ENCODE peak calls at places on chromosomes 13 and 19, in nine cellular contexts. N is kidney; B is mammary epithelial cell; D is AG04450; W is CD4-positive, alpha-beta T cell; J is HFF-Myc; G is neural crest cell; K is body of pancreas; S is mucosa of descending colon. L is an unnamed sample.

GRCh38 chr19:39595950-39596349 is 6.4 kb upstream of the LGALS13 start:
- DNase-seq in D (no peak), W (no peak), B (no peak), S (no peak), K (no peak), N (no peak), J (no peak), G (no peak), L (no peak)

GRCh38 chr13:72062566-72062965 is 195.6 kb upstream of the DACH1 start:
- DNase-seq in W (no peak), D (no peak), K (no peak), S (peak; percentile 46), N (no peak), G (no peak), J (no peak), B (peak; percentile 32), L (peak; percentile 6)

GRCh38 chr13:24834902-24835510 is 71.0 kb downstream of the RNF17 start:
- DNase-seq in B (no peak), J (no peak), K (no peak), D (no peak), W (no peak), N (no peak), G (no peak), S (peak; percentile 8), L (no peak)

GRCh38 chr19:33797821-33798633 is 1.4 kb downstream of the KCTD15 start:
- DNase-seq in G (peak; percentile 34), N (peak; percentile 89), D (no peak), K (peak; percentile 63), B (peak; percentile 19), J (no peak), S (peak; percentile 76), W (no peak), L (peak; percentile 22)

GRCh38 chr19:9165256-9165655 is 13.5 kb upstream of the OR7D2 start:
- DNase-seq in B (no peak), K (no peak), G (no peak), S (no peak), J (no peak), W (no peak), D (no peak), N (no peak), L (no peak)

GRCh38 chr19:27861411-27861975 is 1351.5 kb downstream of the UQCRFS1 start:
- DNase-seq in D (no peak), G (no peak), S (no peak), B (no peak), K (no peak), J (no peak), N (no peak), W (no peak), L (no peak)

GRCh38 chr13:97344250-97345175 is 89.5 kb upstream of the RAP2A start:
- DNase-seq in N (no peak), D (no peak), K (peak; percentile 68), W (no peak), S (peak; percentile 79), J (no peak), G (peak; percentile 36), B (peak; percentile 49), L (peak; percentile 16)

GRCh38 chr19:19094513-19094912 is 30.7 kb downstream of the SLC25A42 start:
- DNase-seq in K (no peak), B (no peak), D (no peak), S (no peak), J (no peak), G (no peak), N (no peak), W (no peak), L (no peak)

GRCh38 chr13:114022876-114023275 is 49.0 kb upstream of the C13orf46 start:
- DNase-seq in K (no peak), D (no peak), B (no peak), J (no peak), W (no peak), S (no peak), G (no peak), N (no peak), L (no peak)

GRCh38 chr19:47309038-47309437 is 623 bp upstream of the C5AR1 start:
- DNase-seq in N (no peak), B (no peak), W (no peak), D (no peak), S (no peak), K (no peak), G (no peak), J (no peak), L (no peak)

GRCh38 chr13:40129467-40129866 is 474.0 kb downstream of the COG6 start:
- DNase-seq in J (no peak), G (no peak), S (no peak), B (no peak), W (no peak), N (no peak), K (no peak), D (no peak), L (no peak)

GRCh38 chr13:100275746-100276145 is 186.9 kb downstream of the PCCA start:
- DNase-seq in B (peak; percentile 79), W (no peak), J (no peak), N (no peak), G (no peak), K (no peak), D (no peak), S (no peak), L (no peak)

GRCh38 chr13:71149498-71150363 is 717.3 kb downstream of the DACH1 start:
- DNase-seq in W (no peak), G (no peak), J (no peak), D (no peak), B (no peak), S (peak; percentile 5), N (no peak), K (peak; percentile 64), L (peak; percentile 4)

DNA sequence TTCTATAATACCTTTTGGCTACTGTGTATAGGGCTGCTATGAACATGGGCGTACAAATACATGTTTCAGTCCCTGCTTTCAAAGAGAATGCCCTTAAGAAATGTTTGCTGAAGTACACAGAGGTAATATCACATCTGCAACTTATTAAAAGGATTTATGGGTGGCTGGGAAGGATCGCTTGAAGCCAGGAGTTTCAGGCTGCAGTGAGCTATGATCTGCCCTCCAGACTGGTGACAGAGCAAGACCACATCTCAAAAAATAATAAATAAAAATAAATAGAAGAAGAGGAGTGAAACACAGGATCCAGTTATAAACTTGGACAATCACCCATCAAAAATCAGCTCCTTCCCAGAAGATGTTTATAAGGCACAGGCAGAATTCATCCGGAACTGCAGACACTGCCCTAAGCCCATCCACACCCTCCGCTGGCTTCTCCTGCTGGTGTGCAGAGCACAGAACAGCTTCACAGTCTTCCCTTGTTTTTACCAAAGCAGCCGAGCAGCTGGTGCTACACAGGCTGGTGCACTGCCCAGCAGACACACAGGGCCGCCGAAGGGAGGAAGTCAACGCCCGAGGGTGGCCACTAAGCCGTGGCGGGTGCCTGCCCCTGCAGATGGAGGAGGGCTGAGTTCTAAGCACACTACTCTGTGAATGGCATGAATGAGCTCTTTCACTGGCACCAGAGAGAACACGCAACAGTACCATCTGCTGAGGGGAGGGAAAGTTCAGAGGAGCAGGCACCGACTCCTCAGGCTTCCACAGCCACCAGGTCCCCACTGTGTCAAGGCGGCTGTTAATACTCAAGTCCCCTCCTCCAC is 44.0 kb downstream of the BRD4 start:
- DNase-seq in G (peak; percentile 47), N (peak; percentile 87), S (no peak), K (no peak), W (no peak), D (no peak), B (peak; percentile 71), J (peak; percentile 31), L (no peak)
- TF ChIP-seq CTCF in G (no peak), N (no peak), S (no peak), K (no peak), W (no peak), D (peak; percentile 4), B (no peak), J (no peak), L (no peak)

GRCh38 chr19:45402469-45403070 is 2.3 kb downstream of the PPP1R13L start:
- DNase-seq in K (peak; percentile 65), J (no peak), S (peak; percentile 52), D (no peak), G (peak; percentile 59), N (no peak), B (peak; percentile 78), W (peak; percentile 48), L (peak; percentile 91)

GRCh38 chr19:45405435-45406164 is 731 bp upstream of the PPP1R13L start:
- DNase-seq in B (peak; percentile 95), N (peak; percentile 96), W (peak; percentile 85), S (peak; percentile 93), G (peak; percentile 83), K (peak; percentile 89), J (peak; percentile 69), D (no peak), L (peak; percentile 95)

GRCh38 chr19:45404557-45405434 is at the start of gene PPP1R13L:
- DNase-seq in N (peak; percentile 95), K (peak; percentile 95), J (no peak), D (no peak), B (peak; percentile 94), S (peak; percentile 92), W (peak; percentile 54), G (no peak), L (peak; percentile 98)

GRCh38 chr19:45403272-45403671 is 1.6 kb downstream of the PPP1R13L start:
- DNase-seq in S (no peak), W (no peak), J (no peak), D (no peak), N (no peak), G (no peak), K (no peak), B (no peak), L (no peak)

DNA sequence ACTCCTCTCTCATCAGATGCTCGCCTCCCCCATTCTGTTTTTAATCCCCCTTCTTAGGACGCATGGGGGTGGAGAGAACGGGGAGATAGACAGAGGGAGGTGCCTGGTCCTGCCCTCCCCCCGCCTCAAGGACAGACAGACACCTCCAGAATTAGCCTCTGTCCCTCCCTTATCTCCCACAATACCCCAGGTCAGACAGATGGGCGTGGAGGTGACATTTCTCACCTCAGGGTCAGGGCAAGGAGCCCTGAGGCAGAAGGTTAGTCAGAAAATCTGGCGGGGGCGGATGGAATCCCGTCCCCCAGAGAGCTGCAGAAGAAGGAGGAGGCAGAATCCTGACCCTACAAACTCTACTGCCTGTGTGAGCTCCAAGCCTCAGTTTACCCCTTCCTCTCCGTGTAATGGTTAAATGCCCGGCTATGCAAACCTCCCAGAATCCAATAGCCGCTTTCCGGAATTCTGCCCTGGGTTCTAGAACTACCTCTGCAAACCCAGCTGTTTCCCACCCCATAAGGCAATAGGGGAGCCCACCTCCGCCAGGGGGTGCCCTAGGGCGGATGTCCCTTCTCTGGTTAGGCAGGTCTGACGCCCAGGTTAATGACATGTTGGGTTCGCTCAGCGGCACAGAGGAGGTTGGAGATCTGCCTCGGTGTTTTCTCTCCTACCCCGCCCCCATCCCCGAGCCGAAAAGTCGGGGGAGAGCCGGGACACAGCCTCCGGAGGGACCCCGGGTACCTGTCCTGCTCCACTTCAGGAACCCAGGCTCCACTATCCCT is 900 bp downstream of the PPP1R13L start:
- DNase-seq in B (peak; percentile 60), S (peak; percentile 83), G (peak; percentile 39), D (no peak), N (no peak), W (peak; percentile 56), J (no peak), K (peak; percentile 76), L (peak; percentile 97)
- TF ChIP-seq CTCF in B (peak; percentile 76), S (peak; percentile 38), G (peak; percentile 64), D (peak; percentile 59), N (peak; percentile 6), W (peak; percentile 27), J (peak; percentile 58), K (peak; percentile 61), L (peak; percentile 90)

GRCh38 chr19:17972230-17972629 is 5.3 kb downstream of the KCNN1 start:
- DNase-seq in J (no peak), B (no peak), S (no peak), G (no peak), N (no peak), W (no peak), D (no peak), K (no peak), L (no peak)
- TF ChIP-seq CTCF in J (no peak), B (no peak), S (no peak), G (no peak), N (no peak), W (no peak), D (no peak), K (no peak), L (no peak)

GRCh38 chr19:16376649-16377048 is 52.0 kb downstream of the KLF2 start:
- DNase-seq in D (no peak), S (no peak), J (no peak), B (no peak), G (peak; percentile 27), K (no peak), N (peak; percentile 71), W (no peak), L (peak; percentile 14)
- TF ChIP-seq CTCF in D (peak; percentile 39), S (no peak), J (peak; percentile 48), B (peak; percentile 23), G (peak; percentile 51), K (no peak), N (peak; percentile 17), W (peak; percentile 28), L (peak; percentile 63)